ENCODE peak calls at places on chromosomes 5 and 9, in five cellular contexts. Y, I, L, E and T are unnamed samples.

GRCh38 chr5:1892211-1892610 is 9.5 kb upstream of the IRX4 start:
- DNase-seq in Y (no peak), I (no peak), L (no peak), E (no peak), T (no peak)

GRCh38 chr9:130215341-130216119 is 43.3 kb downstream of the NCS1 start:
- DNase-seq in Y (no peak), I (no peak), L (peak), E (no peak), T (no peak)

GRCh38 chr9:99026956-99027298 is 78.0 kb upstream of the TGFBR1 start:
- DNase-seq in Y (no peak), I (no peak), L (no peak), E (no peak), T (no peak)

GRCh38 chr5:103918668-103919367 is 356.2 kb upstream of the NUDT12 start:
- DNase-seq in Y (no peak), I (no peak), L (no peak), E (no peak), T (no peak)

GRCh38 chr9:128091144-128091543 is 23.1 kb downstream of the SLC25A25 start:
- DNase-seq in Y (no peak), I (no peak), L (peak), E (no peak), T (no peak)

GRCh38 chr5:169906745-169907649 is 73.3 kb downstream of the INSYN2B start:
- DNase-seq in Y (no peak), I (no peak), L (no peak), E (no peak), T (no peak)

GRCh38 chr5:178291969-178292825 is 59.6 kb upstream of the PHYKPL start:
- DNase-seq in Y (no peak), I (no peak), L (no peak), E (no peak), T (no peak)

GRCh38 chr5:80194470-80194869 is 61.4 kb downstream of the SERINC5 start:
- DNase-seq in Y (no peak), I (no peak), L (no peak), E (no peak), T (no peak)

GRCh38 chr9:95435074-95435728 is 81.6 kb downstream of the PTCH1 start:
- DNase-seq in Y (no peak), I (no peak), L (no peak), E (no peak), T (no peak)

GRCh38 chr9:126592461-126592860 is 21.3 kb upstream of the LMX1B start:
- DNase-seq in Y (no peak), I (no peak), L (no peak), E (no peak), T (no peak)

GRCh38 chr5:113214606-113215323 is 220.0 kb downstream of the TSSK1B start:
- DNase-seq in Y (no peak), I (no peak), L (no peak), E (no peak), T (no peak)

GRCh38 chr5:68432682-68433081 is 217.1 kb downstream of the PIK3R1 start:
- DNase-seq in Y (no peak), I (no peak), L (no peak), E (no peak), T (no peak)

GRCh38 chr5:123708074-123708806 is 196.3 kb downstream of the CSNK1G3 start:
- DNase-seq in Y (no peak), I (peak), L (peak), E (peak), T (no peak)

GRCh38 chr9:126676685-126677143 is 63.0 kb downstream of the LMX1B start:
- DNase-seq in Y (no peak), I (no peak), L (no peak), E (no peak), T (no peak)

GRCh38 chr5:150694638-150695037 is 6.2 kb downstream of the RBM22 start:
- DNase-seq in Y (no peak), I (no peak), L (no peak), E (no peak), T (no peak)

GRCh38 chr5:140398379-140398811 is 3.2 kb upstream of the ANKHD1 start:
- DNase-seq in Y (no peak), I (peak), L (no peak), E (no peak), T (no peak)

GRCh38 chr9:100083448-100084144 is 15.2 kb downstream of the ERP44 start:
- DNase-seq in Y (no peak), I (no peak), L (no peak), E (no peak), T (peak)

GRCh38 chr5:16674750-16675149 is 58.0 kb upstream of the RETREG1 start:
- DNase-seq in Y (no peak), I (no peak), L (no peak), E (no peak), T (no peak)

GRCh38 chr5:34522599-34523381 is 133.3 kb upstream of the RAI14 start:
- DNase-seq in Y (peak), I (peak), L (peak), E (peak), T (peak)

GRCh38 chr5:147836439-147836838 is 5.0 kb upstream of the SPINK1 start:
- DNase-seq in Y (no peak), I (no peak), L (no peak), E (no peak), T (no peak)

GRCh38 chr9:136511670-136512592 is 29.1 kb upstream of the SEC16A start:
- DNase-seq in Y (no peak), I (no peak), L (no peak), E (no peak), T (no peak)

GRCh38 chr9:74777136-74777879 is 110.4 kb downstream of the TRPM6 start:
- DNase-seq in Y (peak), I (peak), L (peak), E (no peak), T (no peak)

GRCh38 chr9:6716766-6717165 is 41.0 kb upstream of the KDM4C start:
- DNase-seq in Y (no peak), I (no peak), L (no peak), E (no peak), T (no peak)